ENCODE peak calls at places on chromosomes 11 and 22, in seven cellular contexts. Q is cerebellar cortex; P is stimulated activated CD4-positive, alpha-beta T cell treated with anti-CD3 and anti-CD28 coated beads, Interleukin-1b, Interleukin-23, amount 100 ng/mL, for 24 hours; V is mesendoderm; I is nephron progenitor cell; L is RWPE1; N is skeletal muscle cell. O is an unnamed sample.

GRCh38 chr11:75896843-75897419 is 81.9 kb downstream of the UVRAG start:
- DNase-seq in N (peak), I (no peak), P (no peak), V (peak), L (peak), Q (peak), O (peak)

GRCh38 chr11:64037027-64037633 is 1.4 kb downstream of the FLRT1 start:
- DNase-seq in P (no peak), I (no peak), Q (no peak), L (peak), V (no peak), N (no peak), O (no peak)

GRCh38 chr11:13837286-13837685 is 125.2 kb upstream of the SPON1 start:
- DNase-seq in L (peak), V (no peak), Q (no peak), N (peak), I (no peak), P (no peak), O (no peak)

GRCh38 chr22:31615940-31616314 is 46.1 kb downstream of the PISD start:
- DNase-seq in N (no peak), L (no peak), V (no peak), I (no peak), Q (no peak), P (no peak), O (no peak)

GRCh38 chr11:2586091-2586792 is 113.6 kb downstream of the KCNQ1OT1 start:
- DNase-seq in Q (no peak), N (no peak), P (no peak), I (peak), L (no peak), V (no peak), O (no peak)

GRCh38 chr11:66367561-66368312 is 3.8 kb downstream of the SLC29A2 start:
- DNase-seq in P (no peak), V (no peak), N (no peak), I (no peak), L (no peak), Q (no peak), O (no peak)

GRCh38 chr11:134074766-134075165 is 5.9 kb downstream of the JAM3 start:
- DNase-seq in P (no peak), I (no peak), V (no peak), Q (no peak), N (no peak), L (no peak), O (no peak)

GRCh38 chr11:11821899-11822298 is 19.9 kb upstream of the USP47 start:
- DNase-seq in V (no peak), P (no peak), I (no peak), L (no peak), N (no peak), Q (no peak), O (no peak)

GRCh38 chr11:11279956-11280689 is 72.9 kb downstream of the CSNK2A3 start:
- DNase-seq in I (no peak), Q (no peak), N (no peak), L (no peak), V (peak), P (no peak), O (no peak)

GRCh38 chr11:93080146-93080759 is 110.8 kb downstream of the MTNR1B start:
- DNase-seq in L (no peak), Q (no peak), V (no peak), N (no peak), P (no peak), I (no peak), O (no peak)

GRCh38 chr11:82843057-82843795 is 57.0 kb downstream of the PRCP start:
- DNase-seq in Q (no peak), N (no peak), L (no peak), P (no peak), V (no peak), I (no peak), O (no peak)

GRCh38 chr11:1303196-1303821 is 6.1 kb downstream of the TOLLIP start:
- DNase-seq in V (peak), N (no peak), P (no peak), Q (no peak), I (no peak), L (peak), O (no peak)

GRCh38 chr22:42649261-42650056 is at the start of gene CYB5R3:
- DNase-seq in L (peak), N (peak), Q (peak), P (peak), I (peak), V (peak), O (peak)

GRCh38 chr11:61891331-61892084 is at the start of gene FADS3:
- DNase-seq in N (no peak), Q (peak), P (no peak), L (peak), I (peak), V (peak), O (peak)

GRCh38 chr11:83092488-83093384 is 21.0 kb upstream of the RAB30 start:
- DNase-seq in P (no peak), Q (no peak), L (peak), V (no peak), N (no peak), I (peak), O (no peak)

GRCh38 chr11:118530180-118530682 is 761 bp upstream of the TMEM25 start:
- DNase-seq in Q (peak), L (peak), N (no peak), V (no peak), I (no peak), P (no peak), O (no peak)

GRCh38 chr22:25348391-25348790 is 129.0 kb downstream of the CRYBB2 start:
- DNase-seq in P (no peak), Q (no peak), N (no peak), L (no peak), V (no peak), I (no peak), O (no peak)

GRCh38 chr11:118017631-118018315 is 31.6 kb downstream of the IL10RA start:
- DNase-seq in L (no peak), Q (no peak), N (no peak), I (no peak), P (no peak), V (no peak), O (no peak)

GRCh38 chr22:46262449-46263207 is 515 bp downstream of the PKDREJ start:
- DNase-seq in Q (no peak), V (peak), N (no peak), L (no peak), I (peak), P (no peak), O (no peak)

GRCh38 chr22:23397008-23397617 is 183.0 kb downstream of the IGLL1 start:
- DNase-seq in V (no peak), N (no peak), I (no peak), P (no peak), L (no peak), Q (peak), O (no peak)

GRCh38 chr11:20631525-20632168 is 32.2 kb downstream of the SLC6A5 start:
- DNase-seq in P (no peak), L (peak), N (no peak), I (no peak), V (peak), Q (no peak), O (no peak)

GRCh38 chr11:64616817-64617216 is 25.8 kb downstream of the SLC22A12 start:
- DNase-seq in I (no peak), V (no peak), N (no peak), P (no peak), L (no peak), Q (no peak), O (no peak)

GRCh38 chr22:17518379-17518778 is 44.9 kb upstream of the SLC25A18 start:
- DNase-seq in I (no peak), Q (no peak), P (no peak), L (no peak), V (no peak), N (no peak), O (no peak)

O was measured in HTR-8/SVneo.